ENCODE peak calls at places on chromosomes 16 and 17, in ten cellular contexts. R is skeletal muscle cell; T is HCT116; F is fibroblast of lung; B is hepatocyte; H is naive thymus-derived CD4-positive, alpha-beta T cell; D is lower leg skin; C is adipocyte; N is cardiac fibroblast; L is breast epithelium. I is an unnamed sample.

GRCh38 chr16:85465328-85466307 is 147.5 kb upstream of the GSE1 start:
- DNase-seq in D (no peak), B (peak; percentile 26), R (peak; percentile 58), T (no peak), C (peak; percentile 71), H (no peak), F (peak; percentile 58), L (peak; percentile 78), N (peak; percentile 64), I (no peak)

GRCh38 chr16:9372934-9373890 is 281.8 kb downstream of the HAPSTR1 start:
- DNase-seq in R (no peak), D (no peak), T (no peak), L (no peak), C (no peak), H (no peak), B (no peak), N (no peak), F (no peak), I (no peak)

GRCh38 chr17:21295036-21295952 is 10.8 kb downstream of the MAP2K3 start:
- DNase-seq in T (no peak), N (peak; percentile 30), B (peak; percentile 29), L (peak; percentile 72), H (no peak), F (no peak), D (no peak), C (no peak), R (no peak), I (no peak)

GRCh38 chr16:83887088-83887487 is 11.8 kb upstream of the MLYCD start:
- DNase-seq in B (no peak), L (no peak), D (no peak), F (peak; percentile 23), T (peak; percentile 31), N (no peak), H (no peak), C (no peak), R (no peak), I (no peak)

GRCh38 chr16:68642436-68643064 is 2.6 kb upstream of the CDH3 start:
- DNase-seq in F (no peak), N (no peak), D (no peak), L (no peak), R (no peak), B (peak; percentile 72), C (peak; percentile 35), T (no peak), H (no peak), I (no peak)

GRCh38 chr16:87728026-87728425 is 37.8 kb downstream of the KLHDC4 start:
- DNase-seq in D (no peak), T (no peak), F (peak; percentile 11), R (no peak), B (no peak), N (peak; percentile 20), C (peak; percentile 36), L (no peak), H (no peak), I (no peak)

GRCh38 chr16:89658221-89658879 is 714 bp downstream of the SPATA33 start:
- DNase-seq in L (no peak), F (no peak), R (no peak), T (no peak), B (peak; percentile 45), H (no peak), D (no peak), N (peak; percentile 14), C (peak; percentile 57), I (no peak)

GRCh38 chr17:62614142-62614541 is 13.3 kb upstream of the MRC2 start:
- DNase-seq in R (peak; percentile 84), N (peak; percentile 83), D (no peak), T (no peak), F (peak; percentile 92), C (peak; percentile 95), L (no peak), B (no peak), H (no peak), I (no peak)

GRCh38 chr16:82160226-82160625 is 9.8 kb downstream of the MPHOSPH6 start:
- DNase-seq in F (no peak), T (no peak), D (no peak), N (no peak), H (no peak), C (no peak), R (no peak), L (no peak), B (no peak), I (no peak)

GRCh38 chr16:77788196-77789084 is at the start of gene VAT1L:
- DNase-seq in N (peak; percentile 48), L (no peak), D (no peak), R (no peak), H (no peak), F (peak; percentile 66), C (peak; percentile 8), T (no peak), B (peak; percentile 49), I (no peak)

GRCh38 chr17:50144845-50145531 is 5.5 kb downstream of the PPP1R9B start:
- DNase-seq in T (no peak), R (no peak), L (peak; percentile 68), H (no peak), C (no peak), F (no peak), D (no peak), B (no peak), N (no peak), I (no peak)
- H3K4me3 ChIP-seq in T (no peak overlapping the region), R (no peak overlapping the region), L (no peak overlapping the region), H (no peak overlapping the region), C (no peak overlapping the region), F (no peak overlapping the region), D (no peak overlapping the region), B (no peak overlapping the region), N (no peak overlapping the region), I (no peak overlapping the region)

GRCh38 chr16:25030420-25031131 is 15.4 kb upstream of the ARHGAP17 start:
- DNase-seq in D (no peak), B (no peak), N (no peak), T (no peak), L (no peak), C (no peak), H (peak; percentile 58), R (no peak), F (no peak), I (no peak)
- H3K4me3 ChIP-seq in D (no peak overlapping the region), B (no peak overlapping the region), N (no peak overlapping the region), T (peak overlapping the region; percentile 46), L (no peak overlapping the region), C (peak overlapping the region; percentile 97), H (peak overlapping the region; percentile 67), R (no peak overlapping the region), F (no peak overlapping the region), I (peak overlapping the region; percentile 44)

GRCh38 chr16:23835390-23836077 is at the start of gene PRKCB:
- DNase-seq in R (no peak), T (no peak), H (peak; percentile 88), N (peak; percentile 41), B (peak; percentile 88), F (peak; percentile 49), L (no peak), D (peak; percentile 65), C (peak; percentile 29), I (peak; percentile 79)

GRCh38 chr16:23833960-23834685 is 1.7 kb upstream of the PRKCB start:
- DNase-seq in L (no peak), T (no peak), C (no peak), F (no peak), R (no peak), H (peak; percentile 33), N (no peak), B (no peak), D (no peak), I (peak; percentile 60)

GRCh38 chr16:23837553-23838308 is 1.9 kb downstream of the PRKCB start:
- DNase-seq in D (no peak), H (no peak), N (no peak), L (no peak), F (no peak), C (no peak), B (no peak), T (no peak), R (no peak), I (no peak)

GRCh38 chr16:23836404-23837291 is 865 bp downstream of the PRKCB start:
- DNase-seq in F (no peak), R (no peak), H (peak; percentile 43), L (no peak), T (no peak), D (no peak), B (peak; percentile 13), C (no peak), N (no peak), I (peak; percentile 77)

DNA sequence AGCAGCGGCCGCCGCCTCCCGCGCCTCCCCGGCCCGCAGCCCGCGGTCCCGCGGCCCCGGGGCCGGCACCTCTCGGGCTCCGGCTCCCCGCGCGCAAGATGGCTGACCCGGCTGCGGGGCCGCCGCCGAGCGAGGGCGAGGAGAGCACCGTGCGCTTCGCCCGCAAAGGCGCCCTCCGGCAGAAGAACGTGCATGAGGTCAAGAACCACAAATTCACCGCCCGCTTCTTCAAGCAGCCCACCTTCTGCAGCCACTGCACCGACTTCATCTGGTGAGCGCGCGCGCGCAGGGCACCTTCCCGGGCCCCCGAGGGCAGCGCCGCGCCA is 258 bp downstream of the PRKCB start:
- DNase-seq in D (no peak), C (no peak), N (no peak), T (no peak), F (no peak), R (no peak), L (no peak), B (no peak), H (no peak), I (no peak)
- H3K4me3 ChIP-seq in D (peak overlapping the region; percentile 24), C (no peak overlapping the region), N (no peak overlapping the region), T (no peak overlapping the region), F (no peak overlapping the region), R (peak overlapping the region; percentile 23), L (peak overlapping the region; percentile 42), B (no peak overlapping the region), H (peak overlapping the region; percentile 55), I (peak overlapping the region; percentile 57)

GRCh38 chr16:2148714-2149629 is 547 bp downstream of the RAB26 start:
- DNase-seq in L (no peak), C (peak; percentile 30), D (no peak), N (no peak), H (no peak), B (peak; percentile 74), T (no peak), R (no peak), F (no peak), I (no peak)
- H3K4me3 ChIP-seq in L (peak overlapping the region; percentile 40), C (peak overlapping the region; percentile 66), D (no peak overlapping the region), N (peak overlapping the region; percentile 33), H (no peak overlapping the region), B (no peak overlapping the region), T (peak overlapping the region; percentile 74), R (peak overlapping the region; percentile 48), F (peak overlapping the region; percentile 10), I (peak overlapping the region; percentile 56)

DNA sequence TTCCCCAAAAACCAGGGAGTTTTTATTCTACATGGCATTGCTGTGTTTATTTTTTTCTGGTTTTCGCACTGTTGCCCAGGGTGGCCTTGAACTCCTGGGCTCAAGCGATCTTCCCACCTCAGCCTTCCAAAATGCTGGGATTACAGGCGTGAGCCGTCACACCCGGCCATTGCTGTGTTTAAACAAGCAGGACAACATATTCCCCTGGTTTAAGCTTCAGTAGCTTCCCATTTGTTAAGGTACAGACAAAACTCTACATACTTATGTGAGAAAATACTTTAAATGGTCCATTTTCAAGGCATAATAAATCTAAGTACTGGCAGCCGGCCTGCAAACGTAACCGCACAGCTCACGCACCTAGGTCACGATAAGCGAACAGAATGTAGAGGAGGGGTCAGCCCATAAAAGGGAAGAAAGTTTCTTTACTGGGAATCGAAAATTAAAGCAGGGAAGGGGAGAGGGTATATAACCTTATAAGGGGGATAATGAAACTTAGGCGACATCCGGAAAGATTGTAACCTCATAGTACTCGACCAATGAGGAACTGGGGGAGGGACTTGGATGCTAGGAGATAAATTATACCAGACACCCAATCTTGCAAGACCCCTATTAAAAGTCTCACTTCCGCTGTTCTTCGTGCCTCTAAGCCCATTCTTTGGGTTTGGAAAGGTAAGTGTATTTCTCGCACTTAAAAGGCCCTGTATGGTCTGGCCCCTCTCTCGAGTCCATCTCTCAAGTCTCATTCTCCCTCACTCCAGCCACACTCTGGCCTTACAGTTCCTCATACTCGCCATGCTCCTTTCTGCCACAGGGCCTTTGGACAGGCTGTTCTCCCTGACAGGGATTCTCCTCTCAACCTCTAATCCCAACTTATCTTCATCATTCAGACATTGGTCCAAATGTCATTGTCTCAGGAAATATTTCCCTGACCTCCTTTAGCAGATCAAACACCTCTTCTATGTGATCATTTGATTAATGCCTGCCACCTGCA is 59.2 kb downstream of the TEX14 start:
- DNase-seq in T (no peak), N (no peak), D (no peak), F (no peak), C (no peak), L (no peak), H (peak; percentile 4), B (no peak), R (no peak), I (no peak)
- H3K4me3 ChIP-seq in T (peak overlapping the region; percentile 48), N (peak overlapping the region; percentile 32), D (no peak overlapping the region), F (peak overlapping the region; percentile 55), C (peak overlapping the region; percentile 79), L (peak overlapping the region; percentile 36), H (peak overlapping the region; percentile 46), B (peak overlapping the region; percentile 11), R (peak overlapping the region; percentile 46), I (peak overlapping the region; percentile 47)